ENCODE peak calls at places on chromosomes 13 and 19, in seven cellular contexts. G is nephron progenitor cell, V is PC-3, F is H9, S is fibroblast of mammary gland, L is endothelial cell, H is astrocyte of the spinal cord. Q is an unnamed sample.
A peak's percentile ranks its signal among the peaks of the same experiment; 100 is the strongest.

GRCh38 chr19:31337007-31337914 is 12.0 kb downstream of the TSHZ3 start:
- DNase-seq in S (no peak), L (no peak), G (peak; percentile 37), F (no peak), H (no peak), V (no peak), Q (no peak)

GRCh38 chr13:105971720-105972119 is 563.7 kb downstream of the EFNB2 start:
- DNase-seq in G (no peak), V (no peak), H (no peak), L (no peak), S (no peak), F (no peak), Q (no peak)

GRCh38 chr19:45768644-45769053 is 403 bp downstream of the SIX5 start:
- DNase-seq in F (no peak), G (peak; percentile 69), L (peak; percentile 59), S (peak; percentile 43), H (no peak), V (no peak), Q (peak; percentile 43)

GRCh38 chr19:2863818-2864217 is 3.3 kb upstream of the ZNF556 start:
- DNase-seq in S (no peak), F (no peak), L (no peak), G (no peak), V (no peak), H (no peak), Q (no peak)

GRCh38 chr19:39539165-39539518 is 819 bp downstream of the EID2 start:
- DNase-seq in L (no peak), G (no peak), V (peak; percentile 34), H (peak; percentile 46), F (no peak), S (peak; percentile 21), Q (no peak)

GRCh38 chr13:112885782-112886268 is 83.2 kb upstream of the MCF2L start:
- DNase-seq in G (peak; percentile 90), S (peak; percentile 78), V (peak; percentile 83), L (peak; percentile 69), H (peak; percentile 86), F (peak; percentile 95), Q (no peak)

GRCh38 chr19:38210458-38210987 is 13.5 kb downstream of the DPF1 start:
- DNase-seq in S (no peak), L (peak; percentile 61), H (peak; percentile 37), F (peak; percentile 92), G (peak; percentile 88), V (no peak), Q (no peak)

GRCh38 chr13:84430015-84430414 is 547.7 kb upstream of the SLITRK1 start:
- DNase-seq in H (peak; percentile 64), L (no peak), G (no peak), F (no peak), S (peak; percentile 22), V (no peak), Q (no peak)

GRCh38 chr19:23395041-23395721 is at the start of gene ZNF91:
- DNase-seq in L (peak; percentile 86), S (peak; percentile 96), F (peak; percentile 97), G (peak; percentile 85), H (peak; percentile 97), V (peak; percentile 97), Q (peak; percentile 90)

GRCh38 chr19:1315470-1316166 is 29.9 kb downstream of the EFNA2 start:
- DNase-seq in H (peak; percentile 33), S (peak; percentile 34), F (peak; percentile 78), V (peak; percentile 50), L (peak; percentile 46), G (peak; percentile 70), Q (no peak)

GRCh38 chr13:83449666-83450395 is 432.4 kb downstream of the SLITRK1 start:
- DNase-seq in F (no peak), V (peak; percentile 72), S (peak; percentile 80), H (peak; percentile 58), G (no peak), L (no peak), Q (no peak)

GRCh38 chr13:32911506-32911905 is 104.7 kb upstream of the KL start:
- DNase-seq in L (peak; percentile 36), G (peak; percentile 12), H (peak; percentile 38), S (peak; percentile 63), F (peak; percentile 70), V (peak; percentile 61), Q (no peak)

GRCh38 chr19:16449330-16449961 is 22.3 kb downstream of the EPS15L1 start:
- DNase-seq in S (no peak), V (peak; percentile 6), L (no peak), H (no peak), F (no peak), G (no peak), Q (peak; percentile 53)

GRCh38 chr13:21304256-21304655 is 127.8 kb downstream of the MRPL57 start:
- DNase-seq in H (no peak), G (no peak), L (no peak), S (no peak), F (no peak), V (no peak), Q (no peak)

GRCh38 chr13:52051400-52051799 is 26.9 kb downstream of the UTP14C start:
- DNase-seq in G (no peak), V (no peak), H (no peak), F (no peak), L (no peak), S (no peak), Q (no peak)

GRCh38 chr19:48907671-48908070 is 7.6 kb downstream of the NUCB1 start:
- DNase-seq in H (no peak), L (no peak), S (no peak), V (no peak), F (no peak), G (no peak), Q (no peak)

GRCh38 chr19:46659151-46660007 is 1.6 kb downstream of the DACT3 start:
- DNase-seq in H (no peak), S (no peak), G (peak; percentile 79), V (no peak), L (peak; percentile 37), F (peak; percentile 66), Q (no peak)

GRCh38 chr19:41233748-41234240 is 14.8 kb downstream of the AXL start:
- DNase-seq in H (no peak), F (no peak), S (no peak), V (no peak), G (no peak), L (no peak), Q (no peak)

GRCh38 chr19:43847884-43848283 is 20.8 kb downstream of the ZNF283 start:
- DNase-seq in V (no peak), L (no peak), G (no peak), S (no peak), F (no peak), H (no peak), Q (no peak)

GRCh38 chr19:1807030-1807694 is 4.9 kb downstream of the ATP8B3 start:
- DNase-seq in G (no peak), F (no peak), H (no peak), L (no peak), S (no peak), V (no peak), Q (no peak)

GRCh38 chr19:56837492-56837891 is 3.0 kb downstream of the PEG3 start:
- DNase-seq in F (no peak), H (peak; percentile 0), S (peak; percentile 45), L (no peak), G (no peak), V (peak; percentile 65), Q (no peak)

GRCh38 chr13:95298971-95299627 is 2.2 kb downstream of the ABCC4 start:
- DNase-seq in G (no peak), V (peak; percentile 86), L (no peak), H (peak; percentile 83), F (no peak), S (peak; percentile 90), Q (no peak)

GRCh38 chr19:17555929-17556813 is 722 bp downstream of the COLGALT1 start:
- DNase-seq in H (peak; percentile 47), G (peak; percentile 40), V (peak; percentile 43), F (peak; percentile 76), S (peak; percentile 83), L (peak; percentile 45), Q (no peak)

GRCh38 chr13:106466691-106467405 is 68.6 kb downstream of the EFNB2 start:
- DNase-seq in F (no peak), S (no peak), G (no peak), L (no peak), V (no peak), H (no peak), Q (no peak)

GRCh38 chr13:109156181-109156935 is 526.9 kb downstream of the MYO16 start:
- DNase-seq in H (peak; percentile 86), V (peak; percentile 88), G (no peak), L (no peak), S (peak; percentile 87), F (no peak), Q (no peak)

GRCh38 chr13:50800091-50800739 is 43.3 kb downstream of the DLEU7 start:
- DNase-seq in V (no peak), G (no peak), L (no peak), F (no peak), H (peak; percentile 13), S (no peak), Q (no peak)

GRCh38 chr13:100209857-100210580 is 121.1 kb downstream of the PCCA start:
- DNase-seq in S (peak; percentile 84), G (no peak), V (peak; percentile 67), L (no peak), H (peak; percentile 75), F (no peak), Q (no peak)

GRCh38 chr13:51246411-51247298 is 24.5 kb downstream of the FAM124A start:
- DNase-seq in H (no peak), S (no peak), F (no peak), L (no peak), V (no peak), G (no peak), Q (no peak)

GRCh38 chr19:49042177-49042576 is 1.5 kb upstream of the CGB5 start:
- DNase-seq in S (peak; percentile 26), G (no peak), F (no peak), V (peak; percentile 80), H (no peak), L (no peak), Q (no peak)

GRCh38 chr13:43159007-43159406 is 135.6 kb downstream of the DNAJC15 start:
- DNase-seq in G (no peak), S (peak; percentile 42), V (no peak), L (no peak), F (no peak), H (peak; percentile 62), Q (no peak)
- TF ChIP-seq CTCF in G (no peak), S (peak; percentile 38), V (no peak), L (no peak), F (peak; percentile 22), H (peak; percentile 38), Q (no peak)

DNA sequence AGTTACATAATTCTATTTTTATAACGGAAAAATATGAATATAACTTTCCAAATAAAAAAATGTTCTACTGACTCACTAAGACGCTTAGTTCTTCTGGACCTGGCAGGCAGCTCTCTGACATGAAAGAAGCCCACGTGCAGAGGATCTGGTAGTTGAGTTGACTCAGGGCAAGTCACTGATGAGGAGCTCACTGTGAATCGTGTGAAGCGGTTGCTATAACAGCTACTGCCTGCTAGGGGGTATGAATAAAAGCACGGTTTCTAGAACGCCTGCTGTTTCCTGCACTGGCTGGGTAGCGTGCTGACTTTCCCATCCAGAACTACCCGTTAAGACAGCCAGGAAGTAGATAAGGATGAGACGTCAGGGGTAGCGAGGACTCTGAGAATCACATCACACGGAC is 54.7 kb upstream of the WASF3 start:
- DNase-seq in H (peak; percentile 77), V (peak; percentile 10), S (peak; percentile 94), G (no peak), L (peak; percentile 31), F (peak; percentile 43), Q (no peak)
- TF ChIP-seq CTCF in H (no peak), V (no peak), S (peak; percentile 22), G (no peak), L (no peak), F (peak; percentile 32), Q (no peak)

GRCh38 chr19:11597202-11598102 is at the start of gene ZNF627:
- DNase-seq in V (peak; percentile 99), G (peak; percentile 96), S (peak; percentile 98), L (peak; percentile 96), H (peak; percentile 98), F (peak; percentile 99), Q (peak; percentile 98)
- TF ChIP-seq CTCF in V (no peak), G (no peak), S (peak; percentile 12), L (no peak), H (peak; percentile 5), F (no peak), Q (peak; percentile 19)

GRCh38 chr13:28805193-28805819 is 14.8 kb upstream of the MTUS2 start:
- DNase-seq in V (peak; percentile 41), G (peak; percentile 62), F (peak; percentile 65), H (no peak), S (peak; percentile 10), L (peak; percentile 59), Q (no peak)
- TF ChIP-seq CTCF in V (peak; percentile 62), G (peak; percentile 44), F (peak; percentile 89), H (peak; percentile 46), S (peak; percentile 33), L (peak; percentile 68), Q (no peak)

Q was measured in natural killer cell.